ENCODE peak calls at places on chromosome 19, in four cellular contexts. G is non-pigmented ciliary epithelial cell, N is activated T-cell treated with anti-CD3 and anti-CD28 coated beads for 1 hour, V is immature natural killer cell. J is an unnamed sample.
A peak's percentile ranks its signal among the peaks of the same experiment; 100 is the strongest.

GRCh38 chr19:45320997-45321775 is 1.5 kb downstream of the CKM start:
- DNase-seq in N (no peak), V (no peak), G (no peak), J (no peak)

GRCh38 chr19:40735003-40735771 is 15.1 kb downstream of the ACTMAP start:
- DNase-seq in N (no peak), G (no peak), V (no peak), J (no peak)

GRCh38 chr19:45450042-45450380 is 17.8 kb upstream of the FOSB start:
- DNase-seq in V (peak; percentile 81), G (no peak), N (no peak), J (peak; percentile 68)

GRCh38 chr19:662207-662961 is 630 bp downstream of the RNF126 start:
- DNase-seq in V (peak; percentile 75), N (peak; percentile 59), G (no peak), J (no peak)

GRCh38 chr19:54561840-54562239 is 11.8 kb upstream of the LILRA2 start:
- DNase-seq in V (no peak), G (no peak), N (no peak), J (no peak)

GRCh38 chr19:43465468-43466120 is at the start of gene LYPD3:
- DNase-seq in N (no peak), V (no peak), G (no peak), J (no peak)

GRCh38 chr19:29040951-29041350 is 172.0 kb downstream of the UQCRFS1 start:
- DNase-seq in N (no peak), V (no peak), G (no peak), J (no peak)

GRCh38 chr19:1285737-1286360 is at the start of gene EFNA2:
- DNase-seq in N (no peak), G (no peak), V (no peak), J (no peak)

GRCh38 chr19:49852631-49853126 is 1.7 kb downstream of the PTOV1 start:
- DNase-seq in G (no peak), V (no peak), N (no peak), J (no peak)

GRCh38 chr19:38653028-38653571 is 5.7 kb downstream of the ACTN4 start:
- DNase-seq in N (no peak), V (no peak), G (no peak), J (no peak)

GRCh38 chr19:40366697-40367561 is 18.4 kb downstream of the PLD3 start:
- DNase-seq in G (no peak), V (no peak), N (no peak), J (no peak)

GRCh38 chr19:3062165-3063105 is at the start of gene TLE5:
- DNase-seq in N (peak; percentile 65), V (peak; percentile 71), G (no peak), J (no peak)

GRCh38 chr19:30799854-30800755 is 427.9 kb downstream of the ZNF536 start:
- DNase-seq in G (no peak), N (peak; percentile 4), V (no peak), J (no peak)

GRCh38 chr19:768424-768823 is 17.5 kb downstream of the MISP start:
- DNase-seq in N (no peak), V (no peak), G (no peak), J (no peak)

GRCh38 chr19:1252221-1252817 is 3.9 kb downstream of the MIDN start:
- DNase-seq in N (peak; percentile 47), G (no peak), V (peak; percentile 84), J (peak; percentile 96)

GRCh38 chr19:12723383-12723642 is 419 bp downstream of the TNPO2 start:
- DNase-seq in V (no peak), G (no peak), N (no peak), J (no peak)

GRCh38 chr19:11435833-11436313 is 438 bp downstream of the PRKCSH start:
- DNase-seq in G (no peak), N (no peak), V (peak; percentile 13), J (no peak)

GRCh38 chr19:13827656-13828055 is 32.4 kb downstream of the ZSWIM4 start:
- DNase-seq in N (no peak), V (no peak), G (no peak), J (no peak)